ENCODE peak calls at places on chromosomes 1 and 21, in seven cellular contexts. S, V, A, N, W, X and Y are unnamed samples.

GRCh38 chr1:39525366-39526165 is 34.1 kb downstream of the BMP8A start:
- DNase-seq in A (no peak), V (no peak), N (no peak), S (no peak), X (no peak), W (no peak), Y (no peak)

GRCh38 chr1:68358439-68358838 is 91.3 kb downstream of the RPE65 start:
- DNase-seq in N (no peak), A (peak; percentile 8), S (no peak), W (no peak), V (no peak), X (no peak), Y (no peak)

GRCh38 chr1:205939690-205940330 is 3.4 kb downstream of the SLC26A9 start:
- DNase-seq in W (peak; percentile 35), N (no peak), V (no peak), S (peak; percentile 33), A (no peak), X (no peak), Y (peak; percentile 43)

GRCh38 chr1:56229183-56229582 is 350.2 kb downstream of the PLPP3 start:
- DNase-seq in N (no peak), X (no peak), V (no peak), S (peak; percentile 30), A (no peak), W (no peak), Y (no peak)

GRCh38 chr1:30798389-30798951 is 40.9 kb upstream of the LAPTM5 start:
- DNase-seq in A (no peak), N (no peak), V (no peak), X (no peak), W (no peak), S (no peak), Y (no peak)

GRCh38 chr1:107076846-107077245 is 20.4 kb downstream of the PRMT6 start:
- DNase-seq in X (peak; percentile 74), S (no peak), W (peak; percentile 97), A (peak; percentile 79), V (no peak), N (no peak), Y (no peak)

GRCh38 chr1:117638759-117639158 is 32.9 kb downstream of the TENT5C start:
- DNase-seq in V (no peak), S (no peak), N (no peak), A (no peak), X (no peak), W (no peak), Y (no peak)

GRCh38 chr1:229167356-229167755 is 103.6 kb upstream of the RAB4A start:
- DNase-seq in N (no peak), W (no peak), S (no peak), A (no peak), X (no peak), V (no peak), Y (no peak)

GRCh38 chr1:168991667-168992475 is 114.6 kb upstream of the ATP1B1 start:
- DNase-seq in A (no peak), S (no peak), W (peak; percentile 30), N (no peak), X (no peak), V (no peak), Y (no peak)

GRCh38 chr21:45541221-45542039 is 810 bp downstream of the SLC19A1 start:
- DNase-seq in X (no peak), A (peak; percentile 33), W (peak; percentile 74), N (peak; percentile 39), V (no peak), S (no peak), Y (peak; percentile 9)

GRCh38 chr1:240602189-240602588 is 9.8 kb downstream of the GREM2 start:
- DNase-seq in S (no peak), X (no peak), W (peak; percentile 33), A (peak; percentile 35), N (no peak), V (no peak), Y (no peak)

GRCh38 chr1:206030714-206031113 is 7.0 kb upstream of the CTSE start:
- DNase-seq in V (no peak), N (no peak), S (peak; percentile 70), W (peak; percentile 90), A (peak; percentile 62), X (peak; percentile 29), Y (peak; percentile 44)

GRCh38 chr1:44000266-44000665 is 8.9 kb downstream of the CCDC24 start:
- DNase-seq in A (no peak), V (no peak), S (no peak), X (no peak), W (no peak), N (no peak), Y (no peak)

GRCh38 chr1:43997979-43998378 is 6.6 kb downstream of the CCDC24 start:
- DNase-seq in A (no peak), N (no peak), V (no peak), X (no peak), W (no peak), S (no peak), Y (no peak)

GRCh38 chr1:44002165-44002564 is 10.8 kb downstream of the CCDC24 start:
- DNase-seq in N (no peak), A (no peak), S (no peak), X (no peak), W (no peak), V (no peak), Y (no peak)

GRCh38 chr1:43999455-43999854 is 8.1 kb downstream of the CCDC24 start:
- DNase-seq in S (no peak), A (no peak), V (no peak), X (no peak), W (no peak), N (no peak), Y (no peak)

DNA sequence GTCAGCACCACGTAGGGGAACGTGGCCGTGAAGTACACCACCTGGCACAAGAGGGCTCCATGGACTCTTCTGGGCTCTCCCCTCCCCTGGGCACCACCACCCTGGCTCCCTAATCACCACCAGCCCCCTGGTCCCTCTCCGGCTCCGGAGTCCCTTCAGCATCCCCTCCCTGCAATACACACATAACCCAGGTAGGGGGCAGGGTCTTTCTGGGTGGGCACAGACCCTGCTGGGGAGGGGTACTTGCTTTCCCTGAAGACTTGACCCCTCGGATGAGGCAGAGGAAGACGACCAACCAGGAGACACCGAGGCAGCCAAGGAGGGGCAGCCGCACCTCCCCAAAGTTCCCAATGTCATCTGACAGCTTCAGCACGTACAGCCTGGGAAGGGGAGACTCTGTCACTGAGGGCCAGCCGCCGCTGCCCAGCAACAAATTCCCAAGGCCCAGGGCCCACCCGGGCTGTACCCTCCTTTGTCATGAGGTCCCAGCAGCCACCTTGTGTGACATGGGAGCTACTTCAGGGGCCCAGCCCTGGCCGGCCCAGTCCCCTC is 11.3 kb downstream of the CCDC24 start:
- DNase-seq in W (no peak), S (no peak), X (no peak), V (no peak), A (no peak), N (no peak), Y (no peak)
- TF ChIP-seq CTCF in W (peak; percentile 35), S (peak; percentile 31), X (peak; percentile 17), V (peak; percentile 12), A (no peak), N (no peak), Y (peak; percentile 33)

GRCh38 chr1:99726818-99727217 is 39.6 kb downstream of the FRRS1 start:
- DNase-seq in A (no peak), W (no peak), V (no peak), X (no peak), S (no peak), N (no peak), Y (no peak)

GRCh38 chr1:99727575-99728190 is 38.8 kb downstream of the FRRS1 start:
- DNase-seq in W (peak; percentile 28), N (no peak), X (peak; percentile 76), V (no peak), A (peak; percentile 86), S (no peak), Y (no peak)

GRCh38 chr1:99726407-99726806 is 40.0 kb downstream of the FRRS1 start:
- DNase-seq in A (no peak), W (no peak), X (no peak), V (no peak), N (no peak), S (no peak), Y (no peak)

GRCh38 chr1:99725996-99726395 is 40.4 kb downstream of the FRRS1 start:
- DNase-seq in A (no peak), V (no peak), X (no peak), N (no peak), S (no peak), W (no peak), Y (no peak)

DNA sequence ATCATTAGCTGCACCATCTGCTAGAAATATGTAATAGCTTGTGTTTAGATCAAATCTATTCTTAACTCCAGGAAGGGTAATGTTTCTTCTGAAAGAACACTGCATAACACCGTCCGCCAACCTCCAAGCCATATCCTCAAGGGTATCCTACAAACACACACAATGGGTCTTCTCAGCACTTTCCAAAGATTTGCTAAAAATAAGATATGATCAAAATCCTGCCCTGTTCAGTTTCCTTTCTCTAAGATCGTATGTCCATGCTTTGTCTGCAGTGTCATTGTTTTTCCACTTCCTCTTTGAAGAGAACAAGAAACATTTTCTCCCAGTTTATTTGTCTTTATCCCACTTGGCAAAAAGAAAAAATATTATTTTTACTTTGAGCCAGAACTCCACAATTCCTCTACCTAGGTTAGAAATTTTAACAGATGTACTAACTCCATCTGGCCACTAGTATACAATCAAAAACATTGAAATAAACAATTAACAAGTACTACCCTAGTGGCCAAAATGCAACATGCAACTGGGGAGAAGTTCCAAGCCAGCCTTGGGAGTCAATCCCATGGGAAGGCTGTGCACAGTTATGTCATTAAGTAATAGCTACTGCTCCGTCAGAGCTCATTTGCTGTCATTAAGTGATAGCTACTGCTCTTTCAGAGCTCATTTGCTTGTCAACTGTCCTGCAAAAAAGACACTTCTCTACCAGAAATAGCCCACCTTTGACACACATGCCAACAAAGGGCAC is 37.8 kb downstream of the FRRS1 start:
- DNase-seq in X (no peak), N (no peak), V (no peak), S (no peak), W (peak; percentile 73), A (peak; percentile 28), Y (no peak)
- TF ChIP-seq CTCF in X (peak; percentile 26), N (peak; percentile 42), V (peak; percentile 43), S (peak; percentile 41), W (peak; percentile 86), A (peak; percentile 58), Y (peak; percentile 59)

GRCh38 chr21:35737899-35738341 is 322.4 kb downstream of the SETD4 start:
- DNase-seq in W (no peak), V (no peak), A (no peak), N (no peak), S (peak; percentile 8), X (peak; percentile 86), Y (no peak)
- TF ChIP-seq CTCF in W (no peak), V (no peak), A (no peak), N (no peak), S (no peak), X (no peak), Y (no peak)

DNA sequence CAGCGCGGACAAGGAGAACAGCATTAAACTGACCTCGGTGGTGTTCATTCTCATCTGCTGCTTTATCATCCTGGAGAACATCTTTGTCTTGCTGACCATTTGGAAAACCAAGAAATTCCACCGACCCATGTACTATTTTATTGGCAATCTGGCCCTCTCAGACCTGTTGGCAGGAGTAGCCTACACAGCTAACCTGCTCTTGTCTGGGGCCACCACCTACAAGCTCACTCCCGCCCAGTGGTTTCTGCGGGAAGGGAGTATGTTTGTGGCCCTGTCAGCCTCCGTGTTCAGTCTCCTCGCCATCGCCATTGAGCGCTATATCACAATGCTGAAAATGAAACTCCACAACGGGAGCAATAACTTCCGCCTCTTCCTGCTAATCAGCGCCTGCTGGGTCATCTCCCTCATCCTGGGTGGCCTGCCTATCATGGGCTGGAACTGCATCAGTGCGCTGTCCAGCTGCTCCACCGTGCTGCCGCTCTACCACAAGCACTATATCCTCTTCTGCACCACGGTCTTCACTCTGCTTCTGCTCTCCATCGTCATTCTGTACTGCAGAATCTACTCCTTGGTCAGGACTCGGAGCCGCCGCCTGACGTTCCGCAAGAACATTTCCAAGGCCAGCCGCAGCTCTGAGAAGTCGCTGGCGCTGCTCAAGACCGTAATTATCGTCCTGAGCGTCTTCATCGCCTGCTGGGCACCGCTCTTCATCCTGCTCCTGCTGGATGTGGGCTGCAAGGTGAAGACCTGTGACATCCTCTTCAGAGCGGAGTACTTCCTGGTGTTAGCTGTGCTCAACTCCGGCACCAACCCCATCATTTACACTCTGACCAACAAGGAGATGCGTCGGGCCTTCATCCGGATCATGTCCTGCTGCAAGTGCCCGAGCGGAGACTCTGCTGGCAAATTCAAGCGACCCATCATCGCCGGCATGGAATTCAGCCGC is 2.5 kb downstream of the S1PR1 start:
- DNase-seq in A (no peak), S (no peak), X (no peak), N (no peak), V (no peak), W (no peak), Y (no peak)
- TF ChIP-seq CTCF in A (no peak), S (peak; percentile 14), X (no peak), N (peak; percentile 51), V (no peak), W (peak; percentile 39), Y (no peak)